ENCODE peak calls at places on chromosomes 4 and X, in ten cellular contexts. L, K, P, D, F, W, E, V, X and H are unnamed samples.

GRCh38 chr4:42150653-42151567 is 1.5 kb downstream of the BEND4 start:
- DNase-seq in X (peak), F (peak), E (peak), P (no peak), V (no peak), L (peak), D (no peak), W (peak), K (no peak), H (peak)

GRCh38 chr4:98658287-98659105 is at the start of gene TSPAN5:
- DNase-seq in K (peak), D (peak), V (peak), X (peak), E (peak), P (peak), W (peak), L (peak), F (peak), H (peak)

GRCh38 chr4:2303121-2303685 is 41.3 kb upstream of the MXD4 start:
- DNase-seq in L (no peak), F (no peak), P (no peak), D (no peak), W (no peak), V (no peak), K (no peak), E (no peak), X (no peak), H (no peak)

GRCh38 chr4:112190684-112191083 is 40.9 kb upstream of the AP1AR start:
- DNase-seq in E (no peak), V (no peak), F (no peak), P (no peak), K (no peak), X (no peak), D (no peak), L (no peak), W (no peak), H (no peak)

GRCh38 chr4:88533937-88534750 is 10.6 kb upstream of the PYURF start:
- DNase-seq in W (no peak), E (peak), K (no peak), L (peak), F (peak), X (no peak), V (no peak), P (no peak), D (no peak), H (no peak)

GRCh38 chr4:95095352-95095974 is 337.7 kb downstream of the BMPR1B start:
- DNase-seq in V (no peak), K (no peak), E (peak), W (no peak), L (peak), P (no peak), D (no peak), X (peak), F (peak), H (no peak)

GRCh38 chr4:112111306-112111705 is 33.9 kb upstream of the FAM241A start:
- DNase-seq in K (no peak), L (no peak), P (no peak), V (no peak), W (no peak), X (no peak), E (no peak), F (no peak), D (no peak), H (no peak)

GRCh38 chr4:2696423-2696822 is 59.7 kb downstream of the TNIP2 start:
- DNase-seq in E (no peak), W (peak), V (no peak), X (peak), P (no peak), K (no peak), D (no peak), F (no peak), L (no peak), H (peak)

GRCh38 chr4:3047464-3048286 is 26.7 kb downstream of the HTT-AS start:
- DNase-seq in L (peak), P (peak), E (peak), V (peak), W (peak), K (peak), D (peak), F (peak), X (peak), H (peak)

GRCh38 chr4:5956285-5957021 is 61.8 kb downstream of the C4orf50 start:
- DNase-seq in D (no peak), V (no peak), L (peak), E (no peak), P (no peak), F (no peak), K (no peak), W (no peak), X (no peak), H (no peak)

GRCh38 chrX:15564981-15565579 is 35.7 kb downstream of the ACE2 start:
- DNase-seq in E (peak), X (peak), P (no peak), K (no peak), D (peak), F (peak), V (no peak), L (peak), W (peak), H (peak)

GRCh38 chr4:57291911-57292310 is 181.7 kb upstream of the IGFBP7 start:
- DNase-seq in L (no peak), W (no peak), F (no peak), K (no peak), X (no peak), P (no peak), V (no peak), D (no peak), E (peak), H (no peak)

GRCh38 chr4:6560416-6561172 is 14.4 kb upstream of the MAN2B2 start:
- DNase-seq in V (no peak), P (no peak), D (no peak), W (no peak), F (peak), E (peak), X (no peak), L (no peak), K (no peak), H (no peak)

GRCh38 chr4:52373650-52374049 is 285.5 kb downstream of the USP46 start:
- DNase-seq in W (no peak), L (no peak), X (no peak), E (no peak), F (no peak), K (no peak), P (no peak), V (no peak), D (no peak), H (no peak)

GRCh38 chrX:120697053-120697452 is 67.2 kb upstream of the C1GALT1C1 start:
- DNase-seq in K (peak), F (no peak), W (peak), P (peak), D (no peak), X (peak), L (no peak), E (no peak), V (peak), H (no peak)